ENCODE peak calls at places on chromosomes 12 and 14, in ten cellular contexts. One of them, this sample, is unnamed.

GRCh38 chr12:68477256-68477655 is 133.4 kb upstream of the RAP1B start:
- DNase-seq in left ventricle myocardium inferior: no peak
- DNase-seq in body of pancreas: no peak
- DNase-seq in GM23338: no peak
- DNase-seq in fibroblast of pulmonary artery: no peak
- DNase-seq in lower lobe of right lung: no peak
- DNase-seq in heart left ventricle: no peak
- DNase-seq in cardiac fibroblast: no peak
- DNase-seq in upper lobe of left lung: no peak
- DNase-seq in cardiac muscle cell: no peak
- DNase-seq in this sample: no peak

GRCh38 chr14:92780444-92780843 is 13.7 kb upstream of the GOLGA5 start:
- DNase-seq in heart left ventricle: no peak
- DNase-seq in body of pancreas: no peak
- DNase-seq in lower lobe of right lung: no peak
- DNase-seq in upper lobe of left lung: no peak
- DNase-seq in cardiac muscle cell: no peak
- DNase-seq in left ventricle myocardium inferior: no peak
- DNase-seq in fibroblast of pulmonary artery: no peak
- DNase-seq in GM23338: no peak
- DNase-seq in cardiac fibroblast: peak
- DNase-seq in this sample: peak

GRCh38 chr12:1126089-1126488 is 135.1 kb downstream of the ERC1 start:
- DNase-seq in GM23338: no peak
- DNase-seq in lower lobe of right lung: no peak
- DNase-seq in cardiac muscle cell: no peak
- DNase-seq in fibroblast of pulmonary artery: no peak
- DNase-seq in cardiac fibroblast: no peak
- DNase-seq in left ventricle myocardium inferior: no peak
- DNase-seq in heart left ventricle: no peak
- DNase-seq in body of pancreas: no peak
- DNase-seq in upper lobe of left lung: no peak
- DNase-seq in this sample: no peak

GRCh38 chr12:57131896-57132744 is 3.8 kb downstream of the LRP1 start:
- DNase-seq in cardiac muscle cell: no peak
- DNase-seq in lower lobe of right lung: no peak
- DNase-seq in cardiac fibroblast: no peak
- DNase-seq in left ventricle myocardium inferior: no peak
- DNase-seq in fibroblast of pulmonary artery: no peak
- DNase-seq in body of pancreas: no peak
- DNase-seq in GM23338: peak
- DNase-seq in heart left ventricle: no peak
- DNase-seq in upper lobe of left lung: no peak
- DNase-seq in this sample: no peak

GRCh38 chr12:133227281-133227852 is 8.3 kb downstream of the ANHX start:
- DNase-seq in body of pancreas: no peak
- DNase-seq in lower lobe of right lung: no peak
- DNase-seq in upper lobe of left lung: no peak
- DNase-seq in cardiac muscle cell: no peak
- DNase-seq in heart left ventricle: no peak
- DNase-seq in cardiac fibroblast: no peak
- DNase-seq in GM23338: no peak
- DNase-seq in fibroblast of pulmonary artery: no peak
- DNase-seq in left ventricle myocardium inferior: no peak
- DNase-seq in this sample: no peak

GRCh38 chr12:6332459-6332858 is 9.4 kb downstream of the TNFRSF1A start:
- DNase-seq in body of pancreas: no peak
- DNase-seq in upper lobe of left lung: no peak
- DNase-seq in lower lobe of right lung: no peak
- DNase-seq in cardiac fibroblast: peak
- DNase-seq in cardiac muscle cell: no peak
- DNase-seq in left ventricle myocardium inferior: no peak
- DNase-seq in heart left ventricle: no peak
- DNase-seq in GM23338: no peak
- DNase-seq in fibroblast of pulmonary artery: peak
- DNase-seq in this sample: no peak

GRCh38 chr12:19437996-19438395 is 1.3 kb upstream of the AEBP2 start:
- DNase-seq in heart left ventricle: no peak
- DNase-seq in left ventricle myocardium inferior: no peak
- DNase-seq in cardiac muscle cell: no peak
- DNase-seq in fibroblast of pulmonary artery: no peak
- DNase-seq in lower lobe of right lung: no peak
- DNase-seq in cardiac fibroblast: no peak
- DNase-seq in upper lobe of left lung: no peak
- DNase-seq in body of pancreas: no peak
- DNase-seq in GM23338: peak
- DNase-seq in this sample: no peak

GRCh38 chr14:75497191-75497590 is 25.1 kb upstream of the BATF start:
- DNase-seq in cardiac fibroblast: no peak
- DNase-seq in cardiac muscle cell: no peak
- DNase-seq in left ventricle myocardium inferior: no peak
- DNase-seq in fibroblast of pulmonary artery: no peak
- DNase-seq in lower lobe of right lung: no peak
- DNase-seq in heart left ventricle: no peak
- DNase-seq in GM23338: no peak
- DNase-seq in body of pancreas: no peak
- DNase-seq in upper lobe of left lung: no peak
- DNase-seq in this sample: no peak

GRCh38 chr12:49253033-49253623 is 11.8 kb upstream of the TUBA1C start:
- DNase-seq in heart left ventricle: no peak
- DNase-seq in body of pancreas: no peak
- DNase-seq in GM23338: no peak
- DNase-seq in cardiac fibroblast: no peak
- DNase-seq in left ventricle myocardium inferior: no peak
- DNase-seq in lower lobe of right lung: no peak
- DNase-seq in cardiac muscle cell: no peak
- DNase-seq in upper lobe of left lung: no peak
- DNase-seq in fibroblast of pulmonary artery: no peak
- DNase-seq in this sample: no peak

GRCh38 chr12:52699960-52700359 is 3.4 kb downstream of the KRT77 start:
- DNase-seq in heart left ventricle: no peak
- DNase-seq in cardiac fibroblast: no peak
- DNase-seq in GM23338: no peak
- DNase-seq in lower lobe of right lung: no peak
- DNase-seq in upper lobe of left lung: no peak
- DNase-seq in fibroblast of pulmonary artery: no peak
- DNase-seq in left ventricle myocardium inferior: no peak
- DNase-seq in cardiac muscle cell: no peak
- DNase-seq in body of pancreas: no peak
- DNase-seq in this sample: no peak

GRCh38 chr14:33070474-33070873 is 131.8 kb downstream of the NPAS3 start:
- DNase-seq in upper lobe of left lung: no peak
- DNase-seq in heart left ventricle: no peak
- DNase-seq in cardiac muscle cell: no peak
- DNase-seq in cardiac fibroblast: no peak
- DNase-seq in fibroblast of pulmonary artery: no peak
- DNase-seq in left ventricle myocardium inferior: no peak
- DNase-seq in lower lobe of right lung: no peak
- DNase-seq in body of pancreas: no peak
- DNase-seq in GM23338: no peak
- DNase-seq in this sample: no peak

GRCh38 chr14:101230161-101230850 is 326.8 kb upstream of the RTL1 start:
- DNase-seq in left ventricle myocardium inferior: no peak
- DNase-seq in lower lobe of right lung: no peak
- DNase-seq in body of pancreas: no peak
- DNase-seq in heart left ventricle: no peak
- DNase-seq in cardiac fibroblast: no peak
- DNase-seq in GM23338: peak
- DNase-seq in upper lobe of left lung: no peak
- DNase-seq in cardiac muscle cell: no peak
- DNase-seq in fibroblast of pulmonary artery: peak
- DNase-seq in this sample: no peak

GRCh38 chr12:127254420-127254955 is 1012.5 kb upstream of the TMEM132C start:
- DNase-seq in left ventricle myocardium inferior: no peak
- DNase-seq in lower lobe of right lung: no peak
- DNase-seq in body of pancreas: no peak
- DNase-seq in upper lobe of left lung: no peak
- DNase-seq in cardiac fibroblast: no peak
- DNase-seq in heart left ventricle: no peak
- DNase-seq in GM23338: no peak
- DNase-seq in fibroblast of pulmonary artery: no peak
- DNase-seq in cardiac muscle cell: no peak
- DNase-seq in this sample: no peak

GRCh38 chr12:57906821-57907220 is 34.5 kb upstream of the ATP23 start:
- DNase-seq in cardiac muscle cell: no peak
- DNase-seq in lower lobe of right lung: no peak
- DNase-seq in left ventricle myocardium inferior: no peak
- DNase-seq in cardiac fibroblast: peak
- DNase-seq in fibroblast of pulmonary artery: no peak
- DNase-seq in body of pancreas: no peak
- DNase-seq in GM23338: no peak
- DNase-seq in heart left ventricle: no peak
- DNase-seq in upper lobe of left lung: no peak
- DNase-seq in this sample: no peak

GRCh38 chr12:113222730-113223531 is 1.7 kb downstream of the TPCN1 start:
- DNase-seq in heart left ventricle: peak
- DNase-seq in cardiac muscle cell: no peak
- DNase-seq in cardiac fibroblast: peak
- DNase-seq in GM23338: peak
- DNase-seq in body of pancreas: peak
- DNase-seq in fibroblast of pulmonary artery: peak
- DNase-seq in upper lobe of left lung: no peak
- DNase-seq in left ventricle myocardium inferior: peak
- DNase-seq in lower lobe of right lung: no peak
- DNase-seq in this sample: peak

DNA sequence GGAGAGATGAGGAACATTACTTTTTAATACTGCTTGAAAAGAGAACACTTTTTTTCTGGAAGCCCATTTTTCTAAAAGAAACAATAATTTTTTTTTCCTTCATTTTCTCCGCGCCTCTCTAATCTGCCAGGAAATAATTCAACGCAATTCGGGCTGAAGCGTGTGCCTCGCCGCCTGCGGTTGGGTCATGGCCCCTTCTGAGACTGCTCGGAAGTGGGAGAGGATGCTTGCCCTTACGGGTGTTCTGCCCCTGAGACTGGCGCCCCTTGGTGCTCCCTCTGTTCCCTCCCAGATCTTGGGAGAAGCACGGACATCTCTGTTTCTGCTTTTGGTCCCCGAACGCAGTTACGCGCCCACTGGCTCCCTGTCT is 332 bp upstream of the TBC1D30 start:
- DNase-seq in cardiac muscle cell: no peak
- DNase-seq in cardiac fibroblast: no peak
- DNase-seq in lower lobe of right lung: no peak
- DNase-seq in heart left ventricle: no peak
- DNase-seq in fibroblast of pulmonary artery: no peak
- DNase-seq in upper lobe of left lung: no peak
- DNase-seq in GM23338: peak
- DNase-seq in left ventricle myocardium inferior: no peak
- DNase-seq in body of pancreas: no peak
- DNase-seq in this sample: no peak
- H3K4me3 ChIP-seq in cardiac muscle cell: peak
- H3K4me3 ChIP-seq in cardiac fibroblast: peak
- H3K4me3 ChIP-seq in lower lobe of right lung: peak
- H3K4me3 ChIP-seq in heart left ventricle: peak
- H3K4me3 ChIP-seq in fibroblast of pulmonary artery: peak
- H3K4me3 ChIP-seq in upper lobe of left lung: no peak
- H3K4me3 ChIP-seq in GM23338: peak
- H3K4me3 ChIP-seq in left ventricle myocardium inferior: peak
- H3K4me3 ChIP-seq in body of pancreas: no peak
- H3K4me3 ChIP-seq in this sample: peak

GRCh38 chr12:130043685-130044421 is 118.4 kb upstream of the FZD10 start:
- DNase-seq in left ventricle myocardium inferior: no peak
- DNase-seq in upper lobe of left lung: no peak
- DNase-seq in body of pancreas: no peak
- DNase-seq in cardiac fibroblast: no peak
- DNase-seq in cardiac muscle cell: no peak
- DNase-seq in lower lobe of right lung: no peak
- DNase-seq in GM23338: no peak
- DNase-seq in fibroblast of pulmonary artery: no peak
- DNase-seq in heart left ventricle: no peak
- DNase-seq in this sample: no peak

GRCh38 chr12:130044991-130045621 is 117.2 kb upstream of the FZD10 start:
- DNase-seq in GM23338: peak
- DNase-seq in heart left ventricle: no peak
- DNase-seq in cardiac fibroblast: no peak
- DNase-seq in cardiac muscle cell: peak
- DNase-seq in lower lobe of right lung: no peak
- DNase-seq in body of pancreas: no peak
- DNase-seq in upper lobe of left lung: no peak
- DNase-seq in left ventricle myocardium inferior: no peak
- DNase-seq in fibroblast of pulmonary artery: no peak
- DNase-seq in this sample: no peak

GRCh38 chr12:130041983-130042812 is 120.1 kb upstream of the FZD10 start:
- DNase-seq in GM23338: peak
- DNase-seq in lower lobe of right lung: peak
- DNase-seq in fibroblast of pulmonary artery: no peak
- DNase-seq in body of pancreas: peak
- DNase-seq in cardiac muscle cell: peak
- DNase-seq in heart left ventricle: no peak
- DNase-seq in cardiac fibroblast: no peak
- DNase-seq in left ventricle myocardium inferior: no peak
- DNase-seq in upper lobe of left lung: peak
- DNase-seq in this sample: no peak
- TF ChIP-seq CTCF in GM23338: peak
- TF ChIP-seq CTCF in lower lobe of right lung: peak
- TF ChIP-seq CTCF in fibroblast of pulmonary artery: no peak
- TF ChIP-seq CTCF in body of pancreas: peak
- TF ChIP-seq CTCF in cardiac muscle cell: no peak
- TF ChIP-seq CTCF in heart left ventricle: peak
- TF ChIP-seq CTCF in cardiac fibroblast: peak
- TF ChIP-seq CTCF in left ventricle myocardium inferior: peak
- TF ChIP-seq CTCF in upper lobe of left lung: peak
- TF ChIP-seq CTCF in this sample: peak

GRCh38 chr14:103549361-103550311 is 12.8 kb downstream of the BAG5 start:
- DNase-seq in fibroblast of pulmonary artery: no peak
- DNase-seq in body of pancreas: peak
- DNase-seq in upper lobe of left lung: peak
- DNase-seq in left ventricle myocardium inferior: peak
- DNase-seq in GM23338: no peak
- DNase-seq in cardiac fibroblast: no peak
- DNase-seq in heart left ventricle: peak
- DNase-seq in lower lobe of right lung: peak
- DNase-seq in cardiac muscle cell: no peak
- DNase-seq in this sample: no peak
- H3K4me3 ChIP-seq in fibroblast of pulmonary artery: no peak
- H3K4me3 ChIP-seq in body of pancreas: no peak
- H3K4me3 ChIP-seq in upper lobe of left lung: no peak
- H3K4me3 ChIP-seq in left ventricle myocardium inferior: peak
- H3K4me3 ChIP-seq in GM23338: no peak
- H3K4me3 ChIP-seq in cardiac fibroblast: no peak
- H3K4me3 ChIP-seq in heart left ventricle: no peak
- H3K4me3 ChIP-seq in lower lobe of right lung: no peak
- H3K4me3 ChIP-seq in cardiac muscle cell: no peak
- H3K4me3 ChIP-seq in this sample: no peak

DNA sequence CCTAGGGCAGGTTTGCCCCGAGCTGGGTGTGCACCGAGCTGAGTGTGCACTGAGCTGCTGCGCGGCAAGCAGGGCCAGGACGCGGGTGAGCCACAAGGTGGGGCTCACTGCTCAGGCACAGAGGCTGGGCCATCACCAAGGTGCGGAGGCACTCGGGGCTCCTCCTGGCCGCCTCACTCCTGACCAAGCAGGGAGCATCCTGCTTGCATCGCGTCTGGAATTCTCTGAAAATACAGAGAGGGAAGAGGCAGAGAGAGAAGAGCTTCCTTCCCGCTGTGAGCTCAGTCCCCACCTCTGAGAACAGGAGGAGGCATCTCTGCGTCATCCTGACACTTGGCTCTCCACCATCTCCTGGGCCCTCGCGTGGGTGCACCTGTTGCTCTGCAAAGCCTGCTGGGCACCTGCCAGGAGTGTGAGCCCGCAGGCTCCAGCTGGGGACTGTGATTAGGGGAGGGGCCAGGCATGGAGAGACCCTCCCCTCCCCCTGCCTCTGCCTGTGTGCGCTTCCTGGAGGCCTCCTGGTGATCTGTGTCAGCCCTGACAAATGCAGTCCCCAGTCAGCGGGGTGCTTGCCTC is 116.3 kb downstream of the GLT1D1 start:
- DNase-seq in fibroblast of pulmonary artery: no peak
- DNase-seq in body of pancreas: peak
- DNase-seq in GM23338: peak
- DNase-seq in lower lobe of right lung: no peak
- DNase-seq in cardiac muscle cell: peak
- DNase-seq in cardiac fibroblast: no peak
- DNase-seq in left ventricle myocardium inferior: no peak
- DNase-seq in heart left ventricle: no peak
- DNase-seq in upper lobe of left lung: peak
- DNase-seq in this sample: no peak
- TF ChIP-seq CTCF in fibroblast of pulmonary artery: no peak
- TF ChIP-seq CTCF in body of pancreas: peak
- TF ChIP-seq CTCF in GM23338: peak
- TF ChIP-seq CTCF in lower lobe of right lung: peak
- TF ChIP-seq CTCF in cardiac muscle cell: no peak
- TF ChIP-seq CTCF in cardiac fibroblast: no peak
- TF ChIP-seq CTCF in left ventricle myocardium inferior: peak
- TF ChIP-seq CTCF in heart left ventricle: no peak
- TF ChIP-seq CTCF in upper lobe of left lung: no peak
- TF ChIP-seq CTCF in this sample: no peak